ENCODE peak calls at places on chromosomes 1 and 21, in four cellular contexts. One of them, this sample, is unnamed. For H3K4me1, the result is how much of the 10 kb centered on the place peaks cover.

GRCh38 chr21:16370176-16370575 is 640.4 kb downstream of the USP25 start:
- DNase-seq in left ventricle myocardium inferior: no peak
- DNase-seq in effector memory CD4-positive, alpha-beta T cell: no peak
- DNase-seq in sigmoid colon: no peak
- DNase-seq in this sample: no peak

GRCh38 chr1:243292117-243292516 is 36.3 kb downstream of the SDCCAG8 start:
- DNase-seq in left ventricle myocardium inferior: no peak
- DNase-seq in effector memory CD4-positive, alpha-beta T cell: no peak
- DNase-seq in sigmoid colon: no peak
- DNase-seq in this sample: no peak

GRCh38 chr1:185961664-185962063 is 227.5 kb downstream of the HMCN1 start:
- DNase-seq in left ventricle myocardium inferior: no peak
- DNase-seq in effector memory CD4-positive, alpha-beta T cell: no peak
- DNase-seq in sigmoid colon: no peak
- DNase-seq in this sample: no peak

GRCh38 chr21:37815893-37816292 is 100.4 kb downstream of the KCNJ6 start:
- DNase-seq in left ventricle myocardium inferior: no peak
- DNase-seq in effector memory CD4-positive, alpha-beta T cell: no peak
- DNase-seq in sigmoid colon: no peak
- DNase-seq in this sample: no peak

GRCh38 chr1:156816561-156817328 is at the start of gene SH2D2A:
- DNase-seq in left ventricle myocardium inferior: no peak
- DNase-seq in effector memory CD4-positive, alpha-beta T cell: peak
- DNase-seq in sigmoid colon: peak
- DNase-seq in this sample: peak

GRCh38 chr1:203300441-203301330 is 4.6 kb upstream of the BTG2 start:
- DNase-seq in left ventricle myocardium inferior: no peak
- DNase-seq in effector memory CD4-positive, alpha-beta T cell: no peak
- DNase-seq in sigmoid colon: no peak
- DNase-seq in this sample: no peak

GRCh38 chr1:162151900-162152829 is 82.7 kb downstream of the NOS1AP start:
- DNase-seq in left ventricle myocardium inferior: no peak
- DNase-seq in effector memory CD4-positive, alpha-beta T cell: no peak
- DNase-seq in sigmoid colon: no peak
- DNase-seq in this sample: peak

GRCh38 chr1:32538887-32539583 is at the start of gene ZBTB8A:
- DNase-seq in left ventricle myocardium inferior: peak
- DNase-seq in effector memory CD4-positive, alpha-beta T cell: no peak
- DNase-seq in sigmoid colon: peak
- DNase-seq in this sample: no peak

GRCh38 chr1:109996476-109996875 is 11.9 kb downstream of the AHCYL1 start:
- DNase-seq in left ventricle myocardium inferior: no peak
- DNase-seq in effector memory CD4-positive, alpha-beta T cell: no peak
- DNase-seq in sigmoid colon: no peak
- DNase-seq in this sample: no peak

GRCh38 chr1:155061381-155062150 is 2.0 kb upstream of the EFNA4 start:
- DNase-seq in left ventricle myocardium inferior: peak
- DNase-seq in effector memory CD4-positive, alpha-beta T cell: peak
- DNase-seq in sigmoid colon: peak
- DNase-seq in this sample: peak

GRCh38 chr1:10456079-10456478 is 6.2 kb downstream of the CORT start:
- DNase-seq in left ventricle myocardium inferior: no peak
- DNase-seq in effector memory CD4-positive, alpha-beta T cell: no peak
- DNase-seq in sigmoid colon: no peak
- DNase-seq in this sample: no peak

GRCh38 chr1:18109756-18110597 is 2.4 kb downstream of the IGSF21 start:
- DNase-seq in left ventricle myocardium inferior: peak
- DNase-seq in effector memory CD4-positive, alpha-beta T cell: no peak
- DNase-seq in sigmoid colon: no peak
- DNase-seq in this sample: no peak

GRCh38 chr1:212754715-212755114 is 36.9 kb downstream of the NSL1 start:
- DNase-seq in left ventricle myocardium inferior: no peak
- DNase-seq in effector memory CD4-positive, alpha-beta T cell: no peak
- DNase-seq in sigmoid colon: no peak
- DNase-seq in this sample: no peak

GRCh38 chr1:91754348-91754747 is 131.6 kb downstream of the TGFBR3 start:
- DNase-seq in left ventricle myocardium inferior: no peak
- DNase-seq in effector memory CD4-positive, alpha-beta T cell: no peak
- DNase-seq in sigmoid colon: peak
- DNase-seq in this sample: no peak

GRCh38 chr1:94071956-94072355 is 49.0 kb downstream of the ABCA4 start:
- DNase-seq in left ventricle myocardium inferior: peak
- DNase-seq in effector memory CD4-positive, alpha-beta T cell: no peak
- DNase-seq in sigmoid colon: no peak
- DNase-seq in this sample: no peak

GRCh38 chr1:36183309-36183856 is 27.4 kb downstream of the MAP7D1 start:
- DNase-seq in left ventricle myocardium inferior: no peak
- DNase-seq in effector memory CD4-positive, alpha-beta T cell: no peak
- DNase-seq in sigmoid colon: peak
- DNase-seq in this sample: no peak

GRCh38 chr1:240714893-240715292 is 102.9 kb upstream of the GREM2 start:
- DNase-seq in left ventricle myocardium inferior: no peak
- DNase-seq in effector memory CD4-positive, alpha-beta T cell: no peak
- DNase-seq in sigmoid colon: no peak
- DNase-seq in this sample: no peak

GRCh38 chr1:25991937-25992688 is 5.8 kb downstream of the PAFAH2 start:
- DNase-seq in left ventricle myocardium inferior: no peak
- DNase-seq in effector memory CD4-positive, alpha-beta T cell: no peak
- DNase-seq in sigmoid colon: no peak
- DNase-seq in this sample: no peak

GRCh38 chr1:231413749-231414082 is 8.4 kb downstream of the EGLN1 start:
- DNase-seq in left ventricle myocardium inferior: no peak
- DNase-seq in effector memory CD4-positive, alpha-beta T cell: no peak
- DNase-seq in sigmoid colon: no peak
- DNase-seq in this sample: no peak

GRCh38 chr1:161915051-161915503 is 108.6 kb downstream of the OLFML2B start:
- DNase-seq in left ventricle myocardium inferior: no peak
- DNase-seq in effector memory CD4-positive, alpha-beta T cell: no peak
- DNase-seq in sigmoid colon: no peak
- DNase-seq in this sample: no peak

DNA sequence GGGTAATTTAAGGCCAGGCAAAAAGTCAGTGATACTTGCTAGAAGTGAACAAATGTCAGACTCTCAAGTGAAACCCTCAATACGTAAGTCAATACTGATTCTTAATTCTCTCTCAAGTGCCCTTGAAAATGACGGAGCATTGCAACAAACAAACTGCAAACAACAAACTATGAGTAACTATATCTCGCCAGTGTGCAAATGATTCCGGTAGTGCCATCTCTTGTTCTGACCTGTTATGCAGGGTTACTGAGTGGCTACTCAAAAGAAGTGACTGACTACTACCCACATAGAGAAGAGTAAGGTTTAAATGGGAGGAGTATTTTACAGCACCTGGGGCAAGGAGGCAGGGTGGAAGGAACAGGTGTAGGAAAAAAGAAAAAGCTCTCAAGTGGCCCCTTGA is 1.6 kb downstream of the SLC19A2 start:
- DNase-seq in left ventricle myocardium inferior: no peak
- DNase-seq in effector memory CD4-positive, alpha-beta T cell: no peak
- DNase-seq in sigmoid colon: no peak
- DNase-seq in this sample: no peak
- H3K4me3 ChIP-seq in left ventricle myocardium inferior: peak
- H3K4me3 ChIP-seq in effector memory CD4-positive, alpha-beta T cell: no peak
- H3K4me3 ChIP-seq in sigmoid colon: peak
- H3K4me3 ChIP-seq in this sample: no peak

DNA sequence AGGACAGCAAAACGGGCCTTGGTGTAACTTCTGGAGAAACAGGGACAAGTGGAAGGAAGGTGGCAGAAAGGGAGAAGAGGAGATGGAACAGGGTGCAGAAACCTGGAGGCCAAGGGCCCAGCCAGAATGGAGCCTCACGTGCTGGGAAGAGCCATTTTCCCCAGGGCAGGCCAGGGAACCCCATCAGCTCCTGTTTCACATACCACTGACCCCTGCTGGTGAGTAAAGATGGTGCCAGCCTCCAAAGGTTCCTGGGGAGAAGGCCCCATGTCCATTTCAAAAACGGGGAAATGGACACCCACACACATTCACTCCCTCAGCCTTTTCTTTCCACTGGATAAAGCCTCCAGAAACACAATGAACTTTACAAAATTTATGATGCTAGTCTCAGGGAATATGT is 57.6 kb upstream of the JUN start:
- DNase-seq in left ventricle myocardium inferior: no peak
- DNase-seq in effector memory CD4-positive, alpha-beta T cell: peak
- DNase-seq in sigmoid colon: no peak
- DNase-seq in this sample: no peak
- H3K27ac ChIP-seq in left ventricle myocardium inferior: no peak
- H3K27ac ChIP-seq in effector memory CD4-positive, alpha-beta T cell: no peak
- H3K27ac ChIP-seq in sigmoid colon: no peak
- H3K27ac ChIP-seq in this sample: no peak

GRCh38 chr1:63429281-63429680 is 61.9 kb downstream of the ALG6 start:
- DNase-seq in left ventricle myocardium inferior: no peak
- DNase-seq in effector memory CD4-positive, alpha-beta T cell: no peak
- DNase-seq in sigmoid colon: no peak
- DNase-seq in this sample: no peak
- H3K4me1 ChIP-seq in left ventricle myocardium inferior: under half
- H3K4me1 ChIP-seq in effector memory CD4-positive, alpha-beta T cell: under half
- H3K4me1 ChIP-seq in sigmoid colon: under half
- H3K4me1 ChIP-seq in this sample: under half

GRCh38 chr1:34914958-34915357 is 14.5 kb downstream of the DLGAP3 start:
- DNase-seq in left ventricle myocardium inferior: no peak
- DNase-seq in effector memory CD4-positive, alpha-beta T cell: no peak
- DNase-seq in sigmoid colon: no peak
- DNase-seq in this sample: no peak

GRCh38 chr1:34915521-34915920 is 13.9 kb downstream of the DLGAP3 start:
- DNase-seq in left ventricle myocardium inferior: no peak
- DNase-seq in effector memory CD4-positive, alpha-beta T cell: no peak
- DNase-seq in sigmoid colon: no peak
- DNase-seq in this sample: no peak

GRCh38 chr1:34916104-34916503 is 13.3 kb downstream of the DLGAP3 start:
- DNase-seq in left ventricle myocardium inferior: no peak
- DNase-seq in effector memory CD4-positive, alpha-beta T cell: no peak
- DNase-seq in sigmoid colon: no peak
- DNase-seq in this sample: no peak

GRCh38 chr1:34917017-34917416 is 12.4 kb downstream of the DLGAP3 start:
- DNase-seq in left ventricle myocardium inferior: no peak
- DNase-seq in effector memory CD4-positive, alpha-beta T cell: no peak
- DNase-seq in sigmoid colon: no peak
- DNase-seq in this sample: no peak

DNA sequence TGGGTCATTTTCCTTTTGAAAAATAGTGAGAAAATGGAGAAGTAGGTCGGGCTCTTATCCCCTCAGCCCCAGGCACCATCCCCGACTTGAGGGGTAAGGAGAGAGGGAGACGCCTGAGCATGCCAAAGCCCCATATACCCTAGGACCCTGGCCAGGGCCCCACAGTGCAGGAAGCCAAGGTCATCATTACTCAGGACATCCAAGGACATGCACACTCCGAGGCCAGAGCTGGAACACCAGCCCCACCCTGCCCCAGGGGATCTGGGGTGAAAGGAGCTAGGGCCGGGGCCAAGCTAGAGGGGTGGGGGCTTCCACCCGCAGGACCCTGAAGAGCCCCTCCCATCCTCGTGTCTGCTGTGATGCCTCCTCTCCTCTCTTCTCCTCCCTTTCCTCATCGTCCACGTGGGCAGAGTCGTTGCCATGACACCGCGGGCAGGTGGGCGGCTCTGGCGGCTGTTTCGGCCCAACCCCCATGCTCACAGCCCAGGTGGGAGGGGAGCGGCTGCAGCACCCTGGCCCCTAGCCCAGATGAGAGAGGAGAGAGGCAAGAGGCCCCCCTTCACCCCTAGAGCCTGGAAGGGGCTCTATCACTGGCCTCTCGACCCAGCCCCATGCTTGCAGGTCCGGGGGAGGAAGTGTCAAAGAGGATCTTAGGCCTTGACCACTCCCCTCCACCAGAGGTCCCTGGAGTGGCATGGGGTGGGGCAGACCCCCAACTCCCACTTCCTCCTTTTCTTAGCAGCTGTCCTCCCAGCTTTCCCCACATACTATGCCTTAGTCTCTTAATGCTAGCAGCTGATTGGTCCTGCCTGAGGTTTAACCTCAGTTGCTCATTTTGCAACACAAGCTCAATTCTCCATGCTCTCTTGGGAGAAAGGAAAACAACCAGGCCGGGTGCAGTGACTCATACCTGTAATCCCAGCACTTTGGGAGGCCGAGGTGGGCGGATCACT is 10.6 kb downstream of the DLGAP3 start:
- DNase-seq in left ventricle myocardium inferior: no peak
- DNase-seq in effector memory CD4-positive, alpha-beta T cell: no peak
- DNase-seq in sigmoid colon: no peak
- DNase-seq in this sample: no peak
- H3K4me3 ChIP-seq in left ventricle myocardium inferior: no peak
- H3K4me3 ChIP-seq in effector memory CD4-positive, alpha-beta T cell: no peak
- H3K4me3 ChIP-seq in sigmoid colon: no peak
- H3K4me3 ChIP-seq in this sample: no peak

DNA sequence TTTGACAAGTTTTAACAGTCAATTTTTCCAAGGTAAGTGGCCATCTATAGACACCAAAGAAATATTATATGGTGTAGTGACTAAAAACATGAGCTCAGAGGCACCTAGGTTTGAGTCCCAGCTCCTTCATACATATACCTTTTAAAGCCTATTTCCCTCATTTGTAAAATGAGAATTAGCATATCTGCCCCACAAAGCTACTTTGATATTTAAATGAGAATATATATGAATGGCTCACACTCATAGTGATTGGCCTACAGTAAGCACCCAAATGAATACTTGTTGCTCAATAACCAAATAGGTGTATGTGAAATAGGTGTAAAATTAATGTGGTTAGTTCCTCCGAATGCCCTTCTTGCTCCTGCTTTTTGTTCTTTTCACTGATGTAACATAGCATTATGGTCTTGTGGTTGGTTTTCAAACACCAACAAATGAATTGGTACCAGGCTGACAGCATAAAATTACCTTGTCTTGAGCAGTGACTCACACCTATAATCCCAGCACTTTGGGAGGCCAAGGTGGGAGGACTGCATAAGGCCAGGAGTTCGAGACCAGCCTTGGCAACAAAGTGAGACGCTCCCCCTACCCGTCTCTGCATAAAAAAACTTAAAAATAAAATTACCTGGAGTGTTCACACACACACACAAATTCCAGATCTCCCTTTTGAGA is 25.3 kb downstream of the CNIH4 start:
- DNase-seq in left ventricle myocardium inferior: no peak
- DNase-seq in effector memory CD4-positive, alpha-beta T cell: no peak
- DNase-seq in sigmoid colon: no peak
- DNase-seq in this sample: no peak
- H3K27ac ChIP-seq in left ventricle myocardium inferior: no peak
- H3K27ac ChIP-seq in effector memory CD4-positive, alpha-beta T cell: peak
- H3K27ac ChIP-seq in sigmoid colon: no peak
- H3K27ac ChIP-seq in this sample: no peak

DNA sequence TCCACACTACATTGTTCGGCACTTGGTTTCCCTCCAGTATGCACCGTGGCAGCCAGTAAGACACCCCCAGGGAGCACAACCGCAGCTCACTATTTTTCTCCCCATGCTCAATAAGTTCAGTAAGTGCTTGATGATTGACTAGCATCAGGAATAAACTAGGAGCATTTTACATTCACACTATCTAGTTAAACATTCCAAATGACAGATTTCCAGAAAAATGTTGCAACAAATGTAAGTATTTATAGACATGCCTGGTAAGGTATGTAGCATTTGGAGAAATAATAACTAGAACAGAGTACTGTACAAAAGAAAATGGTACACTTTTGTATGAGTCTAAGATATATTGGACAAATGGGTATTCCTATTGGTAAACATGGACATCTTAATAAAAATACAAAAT is 92.9 kb downstream of the SLC45A1 start:
- DNase-seq in left ventricle myocardium inferior: no peak
- DNase-seq in effector memory CD4-positive, alpha-beta T cell: no peak
- DNase-seq in sigmoid colon: no peak
- DNase-seq in this sample: no peak
- H3K4me1 ChIP-seq in left ventricle myocardium inferior: half or more
- H3K4me1 ChIP-seq in effector memory CD4-positive, alpha-beta T cell: under half
- H3K4me1 ChIP-seq in sigmoid colon: half or more
- H3K4me1 ChIP-seq in this sample: half or more